ENCODE peak calls at places on chromosomes 2 and 18, in eight cellular contexts. One of them, this sample, is unnamed. For H3K4me1, the result is how much of the 10 kb centered on the place peaks cover.

GRCh38 chr2:73983322-73984202 is 1.1 kb upstream of the TET3 start:
- DNase-seq in colonic mucosa: peak
- DNase-seq in cardiac muscle cell: no peak
- DNase-seq in kidney: peak
- DNase-seq in thoracic aorta: no peak
- DNase-seq in endodermal cell: peak
- DNase-seq in DND-41: no peak
- DNase-seq in stomach: peak
- DNase-seq in this sample: peak

GRCh38 chr2:109318150-109318948 is 189.3 kb downstream of the SH3RF3 start:
- DNase-seq in thoracic aorta: peak
- DNase-seq in stomach: peak
- DNase-seq in DND-41: no peak
- DNase-seq in colonic mucosa: peak
- DNase-seq in kidney: peak
- DNase-seq in endodermal cell: no peak
- DNase-seq in cardiac muscle cell: peak
- DNase-seq in this sample: no peak

GRCh38 chr2:28578768-28579167 is 82.9 kb downstream of the PLB1 start:
- DNase-seq in endodermal cell: no peak
- DNase-seq in colonic mucosa: no peak
- DNase-seq in kidney: no peak
- DNase-seq in thoracic aorta: no peak
- DNase-seq in stomach: no peak
- DNase-seq in DND-41: no peak
- DNase-seq in cardiac muscle cell: no peak
- DNase-seq in this sample: peak

GRCh38 chr2:109374548-109375130 is 239.1 kb downstream of the SEPTIN10 start:
- DNase-seq in stomach: peak
- DNase-seq in thoracic aorta: no peak
- DNase-seq in DND-41: no peak
- DNase-seq in endodermal cell: peak
- DNase-seq in cardiac muscle cell: no peak
- DNase-seq in kidney: peak
- DNase-seq in colonic mucosa: peak
- DNase-seq in this sample: peak

GRCh38 chr2:19785432-19785831 is 116.4 kb downstream of the TTC32 start:
- DNase-seq in cardiac muscle cell: peak
- DNase-seq in DND-41: no peak
- DNase-seq in thoracic aorta: no peak
- DNase-seq in endodermal cell: no peak
- DNase-seq in colonic mucosa: no peak
- DNase-seq in kidney: no peak
- DNase-seq in stomach: no peak
- DNase-seq in this sample: no peak

GRCh38 chr2:100072503-100072902 is 69.9 kb downstream of the AFF3 start:
- DNase-seq in kidney: no peak
- DNase-seq in colonic mucosa: no peak
- DNase-seq in thoracic aorta: no peak
- DNase-seq in DND-41: no peak
- DNase-seq in endodermal cell: no peak
- DNase-seq in stomach: no peak
- DNase-seq in cardiac muscle cell: no peak
- DNase-seq in this sample: no peak

GRCh38 chr2:12282780-12283695 is 433.7 kb upstream of the TRIB2 start:
- DNase-seq in kidney: no peak
- DNase-seq in cardiac muscle cell: no peak
- DNase-seq in endodermal cell: no peak
- DNase-seq in thoracic aorta: no peak
- DNase-seq in stomach: no peak
- DNase-seq in colonic mucosa: no peak
- DNase-seq in DND-41: no peak
- DNase-seq in this sample: no peak

GRCh38 chr18:65056575-65056974 is 694.2 kb upstream of the CDH7 start:
- DNase-seq in cardiac muscle cell: no peak
- DNase-seq in kidney: no peak
- DNase-seq in colonic mucosa: no peak
- DNase-seq in thoracic aorta: no peak
- DNase-seq in DND-41: no peak
- DNase-seq in endodermal cell: no peak
- DNase-seq in stomach: no peak
- DNase-seq in this sample: no peak

GRCh38 chr2:54446122-54446521 is 10.0 kb upstream of the SPTBN1 start:
- DNase-seq in endodermal cell: no peak
- DNase-seq in thoracic aorta: no peak
- DNase-seq in colonic mucosa: no peak
- DNase-seq in DND-41: no peak
- DNase-seq in stomach: no peak
- DNase-seq in cardiac muscle cell: no peak
- DNase-seq in kidney: no peak
- DNase-seq in this sample: no peak

GRCh38 chr2:240322231-240322955 is 113.1 kb upstream of the GPC1 start:
- DNase-seq in cardiac muscle cell: peak
- DNase-seq in stomach: no peak
- DNase-seq in colonic mucosa: no peak
- DNase-seq in kidney: peak
- DNase-seq in DND-41: no peak
- DNase-seq in thoracic aorta: no peak
- DNase-seq in endodermal cell: peak
- DNase-seq in this sample: no peak

GRCh38 chr2:216653931-216654365 is 20.7 kb downstream of the IGFBP2 start:
- DNase-seq in DND-41: peak
- DNase-seq in cardiac muscle cell: peak
- DNase-seq in kidney: no peak
- DNase-seq in colonic mucosa: no peak
- DNase-seq in thoracic aorta: no peak
- DNase-seq in endodermal cell: no peak
- DNase-seq in stomach: no peak
- DNase-seq in this sample: no peak

GRCh38 chr18:62420151-62420512 is 95.0 kb downstream of the TNFRSF11A start:
- DNase-seq in cardiac muscle cell: peak
- DNase-seq in thoracic aorta: no peak
- DNase-seq in DND-41: no peak
- DNase-seq in endodermal cell: no peak
- DNase-seq in colonic mucosa: peak
- DNase-seq in kidney: no peak
- DNase-seq in stomach: no peak
- DNase-seq in this sample: no peak

GRCh38 chr2:234450431-234451095 is 46.3 kb downstream of the ARL4C start:
- DNase-seq in cardiac muscle cell: no peak
- DNase-seq in colonic mucosa: no peak
- DNase-seq in DND-41: no peak
- DNase-seq in thoracic aorta: no peak
- DNase-seq in stomach: no peak
- DNase-seq in endodermal cell: no peak
- DNase-seq in kidney: no peak
- DNase-seq in this sample: no peak
- H3K4me1 ChIP-seq in cardiac muscle cell: under half
- H3K4me1 ChIP-seq in colonic mucosa: under half
- H3K4me1 ChIP-seq in DND-41: half or more
- H3K4me1 ChIP-seq in thoracic aorta: under half
- H3K4me1 ChIP-seq in stomach: under half
- H3K4me1 ChIP-seq in endodermal cell: under half
- H3K4me1 ChIP-seq in kidney: under half
- H3K4me1 ChIP-seq in this sample: half or more

GRCh38 chr2:162333968-162334367 is 10.0 kb upstream of the GCA start:
- DNase-seq in endodermal cell: peak
- DNase-seq in cardiac muscle cell: peak
- DNase-seq in thoracic aorta: no peak
- DNase-seq in DND-41: peak
- DNase-seq in stomach: peak
- DNase-seq in kidney: no peak
- DNase-seq in colonic mucosa: peak
- DNase-seq in this sample: peak
- TF ChIP-seq CTCF in endodermal cell: peak
- TF ChIP-seq CTCF in cardiac muscle cell: peak
- TF ChIP-seq CTCF in thoracic aorta: no peak
- TF ChIP-seq CTCF in DND-41: peak
- TF ChIP-seq CTCF in stomach: no peak
- TF ChIP-seq CTCF in kidney: peak
- TF ChIP-seq CTCF in colonic mucosa: peak
- TF ChIP-seq CTCF in this sample: peak

GRCh38 chr2:226911932-226912331 is 76.1 kb downstream of the RHBDD1 start:
- DNase-seq in colonic mucosa: no peak
- DNase-seq in thoracic aorta: no peak
- DNase-seq in stomach: no peak
- DNase-seq in kidney: no peak
- DNase-seq in endodermal cell: no peak
- DNase-seq in DND-41: no peak
- DNase-seq in cardiac muscle cell: peak
- DNase-seq in this sample: no peak
- H3K4me1 ChIP-seq in colonic mucosa: under half
- H3K4me1 ChIP-seq in thoracic aorta: under half
- H3K4me1 ChIP-seq in stomach: under half
- H3K4me1 ChIP-seq in kidney: under half
- H3K4me1 ChIP-seq in endodermal cell: under half
- H3K4me1 ChIP-seq in DND-41: under half
- H3K4me1 ChIP-seq in cardiac muscle cell: under half
- H3K4me1 ChIP-seq in this sample: under half

DNA sequence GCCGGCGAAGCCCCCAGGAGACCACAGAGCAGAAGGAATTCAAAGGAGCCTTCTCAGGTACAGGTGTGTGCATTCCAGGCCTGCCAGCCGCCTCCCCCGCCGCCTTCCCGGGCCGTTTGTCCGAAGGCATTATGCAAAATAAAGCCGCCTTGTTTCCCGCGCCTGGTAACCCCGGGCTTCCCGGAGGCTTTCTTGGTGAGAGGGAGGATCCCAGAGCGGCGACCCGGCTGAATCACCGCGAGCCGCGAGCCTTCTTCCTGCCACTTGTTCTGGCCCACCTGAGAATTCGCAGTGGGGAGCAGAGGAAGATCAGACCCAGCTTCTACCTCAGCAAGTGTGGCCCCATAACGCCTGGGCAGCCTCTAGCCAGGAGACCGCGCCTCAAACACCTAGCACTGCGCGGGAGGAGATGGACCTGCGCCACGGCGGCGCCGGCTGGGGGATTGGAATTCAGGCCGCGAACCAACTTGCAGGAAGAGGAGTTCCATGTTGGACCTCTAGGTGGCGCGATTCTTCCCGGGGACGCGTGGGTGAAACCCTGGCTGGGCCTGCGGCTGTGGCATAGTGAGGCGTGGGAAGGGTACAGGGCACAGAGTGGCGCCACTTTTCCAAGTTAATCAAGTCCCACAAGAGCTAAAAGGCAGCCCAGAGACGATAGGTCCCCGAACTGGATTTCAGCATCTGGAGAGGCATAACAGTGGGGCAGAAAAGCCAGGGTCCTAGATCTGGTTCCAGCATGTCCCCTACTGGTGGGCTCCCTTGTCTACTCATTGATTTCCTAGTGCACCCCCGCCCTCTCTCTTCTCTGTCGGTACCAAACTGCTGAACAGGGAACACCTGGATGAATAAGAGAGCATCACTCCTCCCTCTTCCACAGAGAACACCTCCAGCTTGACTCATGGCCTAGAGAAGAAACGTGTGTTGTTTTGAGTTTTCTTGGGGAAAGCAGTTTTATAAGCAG is 101.6 kb downstream of the FOXI3 start:
- DNase-seq in cardiac muscle cell: peak
- DNase-seq in stomach: peak
- DNase-seq in kidney: peak
- DNase-seq in colonic mucosa: peak
- DNase-seq in DND-41: peak
- DNase-seq in thoracic aorta: no peak
- DNase-seq in endodermal cell: peak
- DNase-seq in this sample: peak
- TF ChIP-seq CTCF in cardiac muscle cell: peak
- TF ChIP-seq CTCF in stomach: no peak
- TF ChIP-seq CTCF in kidney: peak
- TF ChIP-seq CTCF in colonic mucosa: peak
- TF ChIP-seq CTCF in DND-41: peak
- TF ChIP-seq CTCF in thoracic aorta: peak
- TF ChIP-seq CTCF in endodermal cell: peak
- TF ChIP-seq CTCF in this sample: peak

GRCh38 chr2:42880738-42881525 is 88.5 kb upstream of the HAAO start:
- DNase-seq in thoracic aorta: no peak
- DNase-seq in endodermal cell: peak
- DNase-seq in colonic mucosa: no peak
- DNase-seq in DND-41: no peak
- DNase-seq in stomach: no peak
- DNase-seq in kidney: no peak
- DNase-seq in cardiac muscle cell: no peak
- DNase-seq in this sample: no peak

GRCh38 chr2:42878581-42878980 is 86.2 kb upstream of the HAAO start:
- DNase-seq in colonic mucosa: no peak
- DNase-seq in cardiac muscle cell: no peak
- DNase-seq in stomach: no peak
- DNase-seq in DND-41: no peak
- DNase-seq in kidney: no peak
- DNase-seq in thoracic aorta: no peak
- DNase-seq in endodermal cell: no peak
- DNase-seq in this sample: no peak

GRCh38 chr2:42881732-42882131 is 89.3 kb upstream of the HAAO start:
- DNase-seq in kidney: no peak
- DNase-seq in stomach: no peak
- DNase-seq in cardiac muscle cell: no peak
- DNase-seq in thoracic aorta: no peak
- DNase-seq in endodermal cell: peak
- DNase-seq in colonic mucosa: no peak
- DNase-seq in DND-41: no peak
- DNase-seq in this sample: no peak

GRCh38 chr2:42879116-42879705 is 86.8 kb upstream of the HAAO start:
- DNase-seq in cardiac muscle cell: no peak
- DNase-seq in thoracic aorta: no peak
- DNase-seq in colonic mucosa: no peak
- DNase-seq in DND-41: no peak
- DNase-seq in stomach: no peak
- DNase-seq in kidney: no peak
- DNase-seq in endodermal cell: peak
- DNase-seq in this sample: no peak

GRCh38 chr2:42879913-42880737 is 87.7 kb upstream of the HAAO start:
- DNase-seq in kidney: peak
- DNase-seq in thoracic aorta: no peak
- DNase-seq in stomach: no peak
- DNase-seq in colonic mucosa: no peak
- DNase-seq in endodermal cell: peak
- DNase-seq in cardiac muscle cell: peak
- DNase-seq in DND-41: no peak
- DNase-seq in this sample: peak
- H3K4me1 ChIP-seq in kidney: under half
- H3K4me1 ChIP-seq in thoracic aorta: under half
- H3K4me1 ChIP-seq in stomach: under half
- H3K4me1 ChIP-seq in colonic mucosa: under half
- H3K4me1 ChIP-seq in endodermal cell: under half
- H3K4me1 ChIP-seq in cardiac muscle cell: under half
- H3K4me1 ChIP-seq in DND-41: under half
- H3K4me1 ChIP-seq in this sample: under half

This sample was measured in Caco-2.